ENCODE peak calls at places on chromosomes 13 and 19, in eight cellular contexts. V is psoas muscle; O is CD8-positive, alpha-beta T cell; S is heart right ventricle; D is lung; Y is left lung; Q is mammary epithelial cell; A is suprapubic skin. Z is an unnamed sample. For H3K4me1 and H3K36me3, the result is how much of the 10 kb centered on the place peaks cover.

GRCh38 chr13:30978981-30979956 is 46.8 kb downstream of the TEX26 start:
- DNase-seq in Q (no peak), Y (peak), D (no peak), V (no peak), O (peak), A (no peak), S (peak), Z (peak)

GRCh38 chr19:47507031-47507430 is 7.8 kb downstream of the NAPA start:
- DNase-seq in S (no peak), O (no peak), Y (no peak), A (no peak), V (no peak), D (no peak), Q (no peak), Z (no peak)

GRCh38 chr13:46489586-46490023 is 63.4 kb upstream of the LRCH1 start:
- DNase-seq in A (peak), Q (peak), S (no peak), O (no peak), D (no peak), V (peak), Y (no peak), Z (no peak)

GRCh38 chr19:49520705-49521319 is 7.0 kb upstream of the RCN3 start:
- DNase-seq in O (no peak), A (no peak), S (peak), Q (no peak), V (peak), Y (peak), D (no peak), Z (no peak)

GRCh38 chr19:51689751-51690358 is 3.3 kb upstream of the SPACA6 start:
- DNase-seq in S (peak), Y (peak), A (no peak), V (peak), D (peak), Q (no peak), O (no peak), Z (no peak)

GRCh38 chr13:24108615-24108965 is 51.9 kb upstream of the SPATA13 start:
- DNase-seq in Q (no peak), A (no peak), D (no peak), V (no peak), O (no peak), S (no peak), Y (no peak), Z (no peak)

GRCh38 chr13:50170447-50171037 is 155.3 kb downstream of the KCNRG start:
- DNase-seq in Q (peak), V (no peak), D (no peak), O (no peak), Y (no peak), S (no peak), A (no peak), Z (no peak)

GRCh38 chr19:40646564-40647254 is 43.7 kb downstream of the NUMBL start:
- DNase-seq in D (no peak), V (no peak), Q (peak), O (no peak), A (no peak), S (no peak), Y (no peak), Z (no peak)

GRCh38 chr13:20161275-20161950 is 561 bp upstream of the GJA3 start:
- DNase-seq in Y (no peak), Q (peak), A (no peak), D (no peak), O (peak), V (no peak), S (peak), Z (peak)

GRCh38 chr19:1173845-1174809 is at the start of gene SBNO2:
- DNase-seq in O (peak), D (peak), S (peak), A (peak), V (peak), Y (peak), Q (peak), Z (peak)

GRCh38 chr19:1175020-1175419 is 952 bp upstream of the SBNO2 start:
- DNase-seq in Y (no peak), O (no peak), V (no peak), D (no peak), A (no peak), Q (no peak), S (no peak), Z (no peak)

GRCh38 chr19:1173160-1173844 is 766 bp downstream of the SBNO2 start:
- DNase-seq in A (peak), S (no peak), V (peak), O (no peak), D (no peak), Y (no peak), Q (no peak), Z (no peak)

GRCh38 chr19:1181606-1182005 is 7.5 kb upstream of the SBNO2 start:
- DNase-seq in D (peak), Q (peak), S (no peak), V (no peak), A (peak), O (no peak), Y (peak), Z (no peak)

GRCh38 chr19:1177322-1178114 is 3.5 kb upstream of the SBNO2 start:
- DNase-seq in V (no peak), A (peak), Q (peak), Y (peak), D (no peak), S (no peak), O (no peak), Z (no peak)
- H3K4me3 ChIP-seq in V (no peak), A (no peak), Q (peak), Y (no peak), D (no peak), S (no peak), O (no peak), Z (no peak)

DNA sequence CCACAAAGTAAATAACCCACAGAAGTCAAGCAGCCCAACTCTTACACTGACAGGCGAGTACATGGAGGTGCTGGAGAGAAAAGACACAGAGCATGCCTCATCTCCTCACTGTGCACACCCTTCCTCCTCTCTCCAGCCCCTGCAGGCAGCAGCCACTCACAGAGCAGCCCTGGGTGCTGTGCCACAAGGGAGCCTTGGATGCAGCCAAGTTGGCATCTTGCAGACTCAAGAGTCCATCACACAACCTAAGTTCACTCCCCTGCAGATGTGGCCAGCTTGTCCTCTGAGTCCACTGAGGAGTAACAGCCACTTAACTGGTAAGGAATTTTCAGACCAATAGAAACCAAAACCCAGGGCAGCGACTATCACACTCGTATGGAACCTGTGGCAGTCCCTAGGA is 47.4 kb downstream of the BRD4 start:
- DNase-seq in V (no peak), A (no peak), Y (no peak), D (no peak), Q (no peak), O (no peak), S (no peak), Z (no peak)
- H3K4me1 ChIP-seq in V (half or more), A (half or more), Y (half or more), D (half or more), Q (half or more), O (half or more), S (half or more), Z (half or more)

DNA sequence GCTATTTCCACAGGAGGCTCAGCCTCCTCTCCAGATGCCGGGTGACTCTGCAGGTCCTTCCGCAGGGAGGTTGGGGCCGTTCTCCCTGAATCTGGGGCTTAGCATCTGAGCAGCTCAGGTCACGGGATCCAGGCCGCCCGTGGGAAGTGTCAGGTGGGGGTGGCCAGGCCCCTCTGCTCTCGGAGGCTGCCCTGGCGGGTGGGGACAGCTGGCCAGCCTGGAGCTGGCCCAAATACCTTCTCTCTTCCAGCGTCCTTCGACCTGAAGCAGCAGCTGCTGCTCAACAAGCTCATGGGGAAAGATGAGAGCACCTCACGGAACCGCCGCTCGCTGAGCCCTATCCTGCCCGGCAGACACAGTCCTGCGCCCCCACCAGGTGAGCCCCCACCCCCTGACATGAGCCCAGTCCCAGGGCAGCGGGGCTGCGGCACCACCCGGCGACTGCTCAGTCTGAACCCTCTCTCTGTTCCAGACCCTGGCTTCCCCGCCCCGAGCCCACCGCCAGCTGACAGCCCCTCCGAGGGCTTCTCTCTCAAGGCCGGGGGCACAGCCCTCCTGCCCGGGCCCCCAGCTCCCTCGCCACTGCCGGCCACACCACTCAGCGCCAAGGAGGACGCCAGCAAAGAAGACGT is 19.1 kb downstream of the PEX11G start:
- DNase-seq in A (no peak), S (no peak), Q (no peak), D (no peak), Y (no peak), V (no peak), O (no peak), Z (no peak)
- H3K36me3 ChIP-seq in A (half or more), S (half or more), Q (under half), D (under half), Y (under half), V (under half), O (half or more), Z (half or more)

GRCh38 chr19:34664870-34665269 is 12.1 kb downstream of the SCGB2B2 start:
- DNase-seq in A (no peak), O (no peak), S (no peak), Q (no peak), V (no peak), Y (no peak), D (no peak), Z (no peak)

GRCh38 chr19:34669305-34669704 is 7.7 kb downstream of the SCGB2B2 start:
- DNase-seq in D (no peak), A (no peak), S (no peak), Y (no peak), V (no peak), O (no peak), Q (no peak), Z (no peak)

GRCh38 chr19:34666200-34666957 is 10.6 kb downstream of the SCGB2B2 start:
- DNase-seq in Q (no peak), Y (no peak), O (no peak), D (no peak), A (no peak), V (no peak), S (no peak), Z (no peak)

GRCh38 chr19:34667349-34668076 is 9.4 kb downstream of the SCGB2B2 start:
- DNase-seq in Y (no peak), O (no peak), V (no peak), S (no peak), A (no peak), D (no peak), Q (no peak), Z (no peak)

GRCh38 chr19:34666958-34667265 is 10.0 kb downstream of the SCGB2B2 start:
- DNase-seq in V (no peak), Q (no peak), Y (no peak), A (no peak), S (no peak), O (no peak), D (no peak), Z (no peak)
- H3K4me3 ChIP-seq in V (peak), Q (peak), Y (peak), A (peak), S (no peak), O (peak), D (no peak), Z (no peak)

DNA sequence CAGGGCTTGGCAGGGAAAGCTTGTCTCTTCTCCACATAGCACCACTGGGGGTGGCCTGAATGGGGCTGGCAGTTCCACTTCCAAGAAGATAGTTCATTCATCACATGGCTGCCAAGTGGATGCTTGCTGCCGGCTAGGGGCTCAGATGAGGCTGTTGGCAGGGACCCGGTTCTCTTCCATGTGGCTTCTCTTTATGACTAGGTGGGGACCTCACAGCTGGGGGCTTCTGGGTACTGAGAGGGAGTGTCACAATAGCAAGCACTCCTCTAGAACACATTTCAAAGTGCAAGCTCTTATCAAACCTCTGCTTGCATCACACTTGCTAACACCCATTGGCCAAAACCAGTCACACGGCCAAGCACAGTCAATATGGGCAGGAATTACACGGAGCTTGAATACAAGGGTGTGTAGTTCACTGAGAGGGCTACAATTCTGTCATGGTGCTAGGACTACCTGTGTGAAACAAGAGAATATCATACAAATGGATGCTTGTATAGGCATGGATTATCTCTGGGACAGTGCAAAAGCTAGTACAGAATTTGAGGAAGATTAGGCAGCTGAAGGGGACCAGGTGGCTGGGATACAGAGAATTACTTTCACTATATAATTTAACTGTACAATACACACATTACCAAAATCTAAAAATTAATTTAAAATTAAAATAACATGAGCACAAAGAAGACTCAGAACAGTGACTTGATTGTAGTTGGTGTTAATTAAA is 32.3 kb downstream of the ATP7B start:
- DNase-seq in V (no peak), O (no peak), Q (no peak), D (no peak), S (no peak), Y (no peak), A (no peak), Z (no peak)
- H3K4me1 ChIP-seq in V (under half), O (under half), Q (under half), D (under half), S (under half), Y (under half), A (under half), Z (under half)

GRCh38 chr19:13913352-13913751 is 7.4 kb downstream of the CC2D1A start:
- DNase-seq in S (no peak), O (no peak), A (no peak), Y (no peak), V (no peak), D (no peak), Q (no peak), Z (no peak)

GRCh38 chr19:13917888-13918406 is 11.9 kb downstream of the CC2D1A start:
- DNase-seq in O (no peak), Y (no peak), Q (no peak), V (no peak), A (no peak), S (peak), D (no peak), Z (no peak)

GRCh38 chr19:13918726-13919411 is 12.9 kb downstream of the CC2D1A start:
- DNase-seq in S (no peak), Q (no peak), O (no peak), D (no peak), V (no peak), A (no peak), Y (no peak), Z (no peak)

GRCh38 chr19:13909430-13909829 is 3.4 kb downstream of the CC2D1A start:
- DNase-seq in A (no peak), Y (no peak), D (no peak), Q (no peak), V (no peak), S (no peak), O (no peak), Z (no peak)

GRCh38 chr19:13914777-13915176 is 8.8 kb downstream of the CC2D1A start:
- DNase-seq in D (no peak), S (no peak), V (no peak), Y (no peak), A (no peak), O (no peak), Q (no peak), Z (no peak)
- H3K36me3 ChIP-seq in D (under half), S (half or more), V (under half), Y (under half), A (half or more), O (under half), Q (under half), Z (under half)

GRCh38 chr13:113838711-113839201 is 25.1 kb downstream of the GAS6 start:
- DNase-seq in A (no peak), Q (no peak), V (peak), S (peak), O (no peak), Y (no peak), D (no peak), Z (no peak)
- H3K4me3 ChIP-seq in A (peak), Q (peak), V (peak), S (no peak), O (no peak), Y (no peak), D (no peak), Z (no peak)

GRCh38 chr13:26976336-26976735 is 195.3 kb downstream of the USP12 start:
- DNase-seq in O (no peak), S (no peak), Y (no peak), A (no peak), D (no peak), Q (no peak), V (no peak), Z (no peak)
- H3K4me1 ChIP-seq in O (under half), S (under half), Y (under half), A (under half), D (under half), Q (under half), V (under half), Z (under half)

DNA sequence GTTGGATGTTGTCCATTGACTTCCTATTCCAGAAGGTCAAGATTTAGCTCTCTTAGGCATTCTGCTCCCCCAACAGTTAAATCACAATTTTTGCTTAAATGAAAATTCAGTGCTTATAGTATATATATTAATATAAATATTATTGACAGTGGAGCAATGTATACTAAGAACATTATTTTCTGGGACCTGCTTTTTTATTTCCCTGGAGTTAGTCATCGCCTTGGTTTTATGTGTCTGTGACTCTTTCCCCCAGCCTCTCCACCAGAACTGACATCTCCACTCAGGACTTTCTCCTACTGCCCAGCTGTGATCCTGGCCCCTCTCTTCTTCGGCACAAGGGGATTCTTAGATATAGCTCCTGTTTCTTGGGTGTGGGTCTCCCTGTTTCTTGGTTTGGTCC is 10.2 kb upstream of the MATK start:
- DNase-seq in V (no peak), S (no peak), Q (no peak), Y (no peak), A (no peak), D (no peak), O (no peak), Z (no peak)
- H3K36me3 ChIP-seq in V (under half), S (under half), Q (under half), Y (under half), A (under half), D (under half), O (under half), Z (under half)